ENCODE peak calls at places on chromosome 20, in six cellular contexts. V is HCT116, C is SK-N-SH, R is hepatocyte, G is neural progenitor cell, B is MM.1S. U is an unnamed sample.

GRCh38 chr20:8671366-8671943 is 397.4 kb upstream of the PLCB4 start:
- DNase-seq in V (no peak), C (no peak), R (no peak), G (no peak), B (no peak), U (no peak)

GRCh38 chr20:63219866-63220521 is 4.1 kb upstream of the YTHDF1 start:
- DNase-seq in V (no peak), C (no peak), R (no peak), G (no peak), B (no peak), U (no peak)

GRCh38 chr20:44463466-44463865 is 12.2 kb upstream of the TTPAL start:
- DNase-seq in V (no peak), C (no peak), R (no peak), G (no peak), B (no peak), U (no peak)

GRCh38 chr20:44810391-44811149 is at the start of gene RIMS4:
- DNase-seq in V (no peak), C (peak), R (peak), G (peak), B (no peak), U (peak)

GRCh38 chr20:35329435-35330139 is 37.4 kb upstream of the FAM83C start:
- DNase-seq in V (no peak), C (peak), R (peak), G (peak), B (peak), U (peak)

GRCh38 chr20:11993886-11994466 is 76.3 kb downstream of the BTBD3 start:
- DNase-seq in V (no peak), C (no peak), R (no peak), G (no peak), B (peak), U (peak)

GRCh38 chr20:63532449-63532971 is 4.7 kb downstream of the PTK6 start:
- DNase-seq in V (no peak), C (peak), R (no peak), G (peak), B (no peak), U (no peak)

GRCh38 chr20:2872304-2873009 is 824 bp upstream of the PTPRA start:
- DNase-seq in V (no peak), C (peak), R (peak), G (peak), B (peak), U (peak)

GRCh38 chr20:62624325-62624690 is 18.0 kb upstream of the SLCO4A1 start:
- DNase-seq in V (no peak), C (no peak), R (peak), G (no peak), B (peak), U (no peak)

GRCh38 chr20:6079011-6079410 is 25.2 kb upstream of the LRRN4 start:
- DNase-seq in V (no peak), C (no peak), R (no peak), G (no peak), B (peak), U (no peak)

GRCh38 chr20:39878809-39879208 is 810.2 kb downstream of the MAFB start:
- DNase-seq in V (no peak), C (no peak), R (no peak), G (no peak), B (no peak), U (peak)

GRCh38 chr20:973785-974194 is 28.3 kb downstream of the RSPO4 start:
- DNase-seq in V (peak), C (peak), R (peak), G (peak), B (peak), U (peak)

GRCh38 chr20:20731000-20731944 is 18.8 kb upstream of the RALGAPA2 start:
- DNase-seq in V (no peak), C (no peak), R (no peak), G (no peak), B (no peak), U (no peak)

DNA sequence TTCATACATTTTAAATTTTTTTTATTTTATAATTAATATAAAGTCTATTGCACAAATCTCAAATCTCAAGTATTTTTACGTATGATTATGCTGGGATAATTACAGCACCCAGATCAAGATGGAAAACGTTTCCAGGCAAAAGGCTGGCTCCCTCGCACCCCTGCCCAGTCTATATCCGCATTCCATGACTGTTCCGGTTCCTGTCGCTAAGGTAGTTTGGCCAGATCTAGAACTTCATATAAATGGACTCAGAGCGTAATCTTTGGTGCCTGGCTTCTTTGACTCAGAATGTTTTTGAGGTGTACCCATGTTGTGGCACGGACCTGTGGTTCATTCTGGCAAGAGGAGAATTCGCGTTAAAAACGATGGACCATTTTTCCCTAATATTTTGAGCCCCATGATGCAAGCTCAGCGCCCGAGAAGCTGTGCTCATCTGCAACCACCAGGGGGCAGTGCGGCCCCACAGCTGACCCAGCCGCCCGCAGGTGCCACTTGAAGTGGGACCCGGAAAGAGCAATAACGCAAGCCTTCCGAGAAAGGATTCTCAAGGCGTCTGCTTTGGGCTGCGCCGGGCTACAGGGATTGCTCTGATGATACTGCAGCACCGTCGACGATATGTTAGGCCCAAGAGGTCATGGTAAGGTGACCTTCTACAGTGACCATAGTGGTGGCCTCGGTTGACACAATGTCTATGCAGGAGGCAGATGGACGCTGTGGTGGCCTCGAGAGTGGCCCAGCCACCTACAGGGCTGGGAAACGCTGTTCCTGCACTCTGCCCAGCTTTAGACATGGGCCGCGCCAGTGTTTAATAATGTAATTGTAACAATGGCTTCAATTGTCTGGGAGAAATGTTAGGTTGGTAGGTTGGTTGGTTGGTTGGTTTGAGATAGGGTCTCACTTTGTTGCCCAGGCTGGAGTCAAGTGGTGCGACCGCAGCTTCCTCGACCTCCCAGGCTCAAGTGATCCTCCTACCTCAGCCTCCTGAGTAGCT is 160.1 kb downstream of the ZMYND8 start:
- DNase-seq in V (peak), C (peak), R (peak), G (peak), B (peak), U (peak)
- TF ChIP-seq EZH2phosphoT487 in V (no peak), C (no peak), R (no peak), G (no peak), B (no peak), U (no peak)

GRCh38 chr20:23766531-23766930 is 15.8 kb upstream of the CST1 start:
- DNase-seq in V (no peak), C (no peak), R (no peak), G (no peak), B (no peak), U (no peak)
- TF ChIP-seq EZH2phosphoT487 in V (no peak), C (no peak), R (no peak), G (no peak), B (no peak), U (no peak)

DNA sequence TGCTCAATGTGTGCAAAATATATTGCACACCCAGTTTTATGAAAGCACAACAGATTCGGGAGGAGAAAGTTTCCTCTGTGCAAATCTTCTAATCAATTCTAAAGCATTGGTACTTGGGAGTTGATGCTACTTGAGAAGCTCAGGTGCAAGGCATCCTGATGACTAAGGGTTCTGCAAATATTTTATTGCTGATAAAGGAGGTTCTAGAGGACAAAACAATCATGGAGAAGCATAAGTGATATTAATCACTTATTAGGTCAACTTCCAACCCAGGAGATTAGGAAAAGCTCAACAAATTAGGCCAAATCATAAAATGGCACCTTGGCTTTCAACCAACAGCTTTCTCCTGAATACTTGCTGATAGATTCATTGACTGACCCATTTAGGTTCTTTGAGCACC is 27.1 kb downstream of the CYP24A1 start:
- DNase-seq in V (no peak), C (no peak), R (no peak), G (no peak), B (no peak), U (no peak)
- TF ChIP-seq EZH2phosphoT487 in V (no peak), C (no peak), R (no peak), G (no peak), B (no peak), U (no peak)

GRCh38 chr20:48919882-48920526 is 1.5 kb upstream of the ARFGEF2 start:
- DNase-seq in V (no peak), C (no peak), R (peak), G (no peak), B (peak), U (no peak)
- TF ChIP-seq EZH2phosphoT487 in V (no peak), C (no peak), R (no peak), G (no peak), B (no peak), U (no peak)

GRCh38 chr20:47263502-47264084 is 92.9 kb downstream of the ZMYND8 start:
- DNase-seq in V (no peak), C (peak), R (no peak), G (no peak), B (peak), U (peak)
- TF ChIP-seq EZH2phosphoT487 in V (no peak), C (no peak), R (no peak), G (no peak), B (no peak), U (no peak)

GRCh38 chr20:53930651-53931504 is 139.5 kb downstream of the BCAS1 start:
- DNase-seq in V (no peak), C (no peak), R (no peak), G (no peak), B (no peak), U (peak)
- TF ChIP-seq EZH2phosphoT487 in V (no peak), C (no peak), R (no peak), G (no peak), B (no peak), U (no peak)

GRCh38 chr20:7155794-7156193 is 388.3 kb downstream of the BMP2 start:
- DNase-seq in V (no peak), C (no peak), R (no peak), G (no peak), B (no peak), U (no peak)

GRCh38 chr20:7159903-7160302 is 392.4 kb downstream of the BMP2 start:
- DNase-seq in V (no peak), C (no peak), R (no peak), G (no peak), B (no peak), U (no peak)

GRCh38 chr20:7161690-7162089 is 394.2 kb downstream of the BMP2 start:
- DNase-seq in V (no peak), C (peak), R (peak), G (peak), B (no peak), U (peak)
- TF ChIP-seq EZH2phosphoT487 in V (no peak), C (no peak), R (no peak), G (no peak), B (no peak), U (no peak)

DNA sequence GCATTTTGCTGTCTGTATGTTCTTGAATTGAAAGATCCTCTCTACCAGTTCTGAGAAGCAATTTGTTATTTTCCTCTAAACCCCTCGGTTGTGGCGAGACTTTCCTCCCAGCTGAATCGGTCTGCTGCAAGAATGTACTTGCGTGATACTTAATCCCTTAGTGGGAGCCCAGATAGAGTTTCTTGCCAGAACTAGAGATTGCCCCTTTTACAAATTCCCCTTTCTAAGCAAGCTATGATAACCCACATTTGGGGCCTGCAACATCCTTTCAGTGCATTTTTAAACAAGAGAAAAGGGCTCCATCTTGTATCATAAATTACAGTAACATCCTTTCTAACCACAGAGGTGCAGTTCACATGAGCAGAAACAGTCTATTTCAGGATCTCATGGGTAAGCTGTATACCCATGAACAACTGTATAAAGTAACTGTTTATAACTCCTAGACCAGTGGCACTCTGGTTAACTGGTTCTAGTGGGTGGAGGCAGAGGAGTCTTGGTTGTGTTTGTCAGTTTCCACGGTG is 112.9 kb upstream of the ZNF217 start:
- DNase-seq in V (no peak), C (no peak), R (peak), G (peak), B (peak), U (peak)
- TF ChIP-seq EZH2phosphoT487 in V (no peak), C (no peak), R (no peak), G (no peak), B (no peak), U (no peak)

U was measured in GM23248.